ENCODE peak calls at places on chromosomes 11 and 22, in four cellular contexts. Z is OCI-LY7, G is prostate gland, H is spleen. I is an unnamed sample.
A peak's percentile ranks its signal among the peaks of the same experiment; 100 is the strongest.

GRCh38 chr11:87463486-87464102 is 425.9 kb downstream of the TMEM135 start:
- DNase-seq in Z (peak; percentile 71), G (no peak), H (no peak), I (no peak)

GRCh38 chr11:61730222-61730994 is 22.0 kb upstream of the MYRF start:
- DNase-seq in Z (no peak), G (no peak), H (no peak), I (no peak)

GRCh38 chr22:20750461-20751184 is 23.3 kb upstream of the SERPIND1 start:
- DNase-seq in Z (no peak), G (peak; percentile 72), H (no peak), I (no peak)

GRCh38 chr11:86014221-86014620 is 54.7 kb downstream of the PICALM start:
- DNase-seq in Z (no peak), G (no peak), H (no peak), I (no peak)

GRCh38 chr11:18132341-18132740 is at the start of gene MRGPRX3:
- DNase-seq in Z (no peak), G (no peak), H (no peak), I (no peak)

GRCh38 chr22:39212721-39213376 is 31.9 kb downstream of the PDGFB start:
- DNase-seq in Z (no peak), G (no peak), H (peak; percentile 44), I (no peak)

GRCh38 chr11:69472766-69473519 is 8.5 kb upstream of the LINC01488 start:
- DNase-seq in Z (no peak), G (no peak), H (peak; percentile 56), I (no peak)

GRCh38 chr11:86143429-86144030 is 74.6 kb upstream of the PICALM start:
- DNase-seq in Z (no peak), G (no peak), H (no peak), I (no peak)

GRCh38 chr11:5282652-5283051 is 12.9 kb upstream of the HBE1 start:
- DNase-seq in Z (no peak), G (no peak), H (no peak), I (no peak)

GRCh38 chr22:36977401-36977861 is 41.8 kb downstream of the TST start:
- DNase-seq in Z (peak; percentile 90), G (peak; percentile 17), H (peak; percentile 94), I (peak; percentile 53)

GRCh38 chr11:107218123-107219084 is 200.1 kb upstream of the GUCY1A2 start:
- DNase-seq in Z (no peak), G (no peak), H (no peak), I (no peak)

GRCh38 chr22:41902932-41903421 is 11.9 kb downstream of the SHISA8 start:
- DNase-seq in Z (no peak), G (peak; percentile 34), H (no peak), I (no peak)

GRCh38 chr11:134652586-134653255 is 240.7 kb upstream of the B3GAT1 start:
- DNase-seq in Z (no peak), G (no peak), H (no peak), I (no peak)

GRCh38 chr11:45031912-45032519 is 81.3 kb upstream of the TP53I11 start:
- DNase-seq in Z (peak; percentile 93), G (no peak), H (peak; percentile 84), I (no peak)

GRCh38 chr22:50600541-50600940 is at the start of gene MAPK8IP2:
- DNase-seq in Z (no peak), G (no peak), H (peak; percentile 70), I (no peak)

GRCh38 chr22:25021976-25022711 is 69.6 kb downstream of the KIAA1671 start:
- DNase-seq in Z (no peak), G (no peak), H (no peak), I (no peak)

GRCh38 chr11:64000026-64000739 is 13.9 kb downstream of the OTUB1 start:
- DNase-seq in Z (peak; percentile 71), G (peak; percentile 55), H (peak; percentile 94), I (peak; percentile 85)

GRCh38 chr22:39091136-39092081 is 5.6 kb upstream of the APOBEC3H start:
- DNase-seq in Z (no peak), G (no peak), H (peak; percentile 74), I (peak; percentile 24)

GRCh38 chr22:49925525-49926128 is 7.2 kb downstream of the CRELD2 start:
- DNase-seq in Z (peak; percentile 91), G (no peak), H (peak; percentile 90), I (peak; percentile 77)

GRCh38 chr11:23123766-23124165 is 263.5 kb upstream of the CCDC179 start:
- DNase-seq in Z (no peak), G (no peak), H (no peak), I (no peak)

GRCh38 chr11:73396251-73396930 is 20.2 kb downstream of the RELT start:
- DNase-seq in Z (no peak), G (no peak), H (no peak), I (no peak)

GRCh38 chr11:122697636-122698167 is 42.2 kb downstream of the UBASH3B start:
- DNase-seq in Z (peak; percentile 98), G (no peak), H (no peak), I (peak; percentile 91)

GRCh38 chr22:37240941-37241320 is 3.1 kb downstream of the RAC2 start:
- DNase-seq in Z (no peak), G (no peak), H (peak; percentile 80), I (no peak)

GRCh38 chr11:126596474-126596873 is 241.0 kb downstream of the ST3GAL4 start:
- DNase-seq in Z (no peak), G (no peak), H (no peak), I (no peak)

GRCh38 chr22:22554324-22555284 is 4.5 kb downstream of the PRAME start:
- DNase-seq in Z (no peak), G (no peak), H (no peak), I (no peak)

GRCh38 chr11:132519226-132519860 is 1013.0 kb downstream of the OPCML start:
- DNase-seq in Z (no peak), G (no peak), H (no peak), I (no peak)
- H3K27ac ChIP-seq in Z (no peak overlapping the region), G (no peak overlapping the region), H (no peak overlapping the region), I (no peak overlapping the region)

DNA sequence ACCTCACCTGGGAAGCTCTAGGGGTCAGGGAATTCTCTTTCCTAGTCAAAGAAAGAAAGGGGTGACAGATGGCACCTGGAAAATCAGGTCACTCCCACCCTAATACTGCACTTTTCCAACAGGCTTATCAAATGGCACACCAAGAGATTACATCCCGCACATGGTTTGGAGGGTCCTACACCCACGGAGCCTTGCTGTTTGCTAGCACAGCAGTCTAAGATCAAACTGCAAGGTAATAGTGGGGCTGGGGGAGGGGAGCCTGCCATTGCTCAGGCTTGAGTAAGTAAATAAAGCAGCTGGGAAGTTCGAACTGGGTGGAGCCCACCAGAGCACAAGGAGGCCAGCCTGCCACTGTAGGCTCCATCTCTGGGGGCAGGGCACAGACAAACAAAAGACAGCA is 2830.6 kb upstream of the OR11H1 start:
- DNase-seq in Z (no peak), G (no peak), H (no peak), I (no peak)
- H3K9me3 ChIP-seq in Z (peaks cover 15% of the 10 kb centered on the region), G (no peaks in the 10 kb centered on the region), H (peaks cover 3% of the 10 kb centered on the region), I (peaks cover 2% of the 10 kb centered on the region)

GRCh38 chr11:75174348-75174747 is 23.4 kb downstream of the SLCO2B1 start:
- DNase-seq in Z (no peak), G (no peak), H (no peak), I (no peak)
- H3K27ac ChIP-seq in Z (no peak overlapping the region), G (no peak overlapping the region), H (peak overlapping the region; percentile 70), I (no peak overlapping the region)

GRCh38 chr11:114612686-114613085 is 17.1 kb upstream of the NXPE4 start:
- DNase-seq in Z (no peak), G (peak; percentile 0), H (no peak), I (no peak)
- H3K9me3 ChIP-seq in Z (peaks cover 33% of the 10 kb centered on the region), G (no peaks in the 10 kb centered on the region), H (no peaks in the 10 kb centered on the region), I (no peaks in the 10 kb centered on the region)

GRCh38 chr11:48005878-48006277 is 25.5 kb downstream of the PTPRJ start:
- DNase-seq in Z (no peak), G (no peak), H (peak; percentile 81), I (no peak)

GRCh38 chr11:48004456-48004855 is 24.1 kb downstream of the PTPRJ start:
- DNase-seq in Z (peak; percentile 45), G (no peak), H (peak; percentile 74), I (no peak)

GRCh38 chr11:48005133-48005532 is 24.8 kb downstream of the PTPRJ start:
- DNase-seq in Z (no peak), G (no peak), H (peak; percentile 15), I (peak; percentile 46)

GRCh38 chr11:48002565-48002964 is 22.2 kb downstream of the PTPRJ start:
- DNase-seq in Z (peak; percentile 58), G (no peak), H (no peak), I (peak; percentile 61)

DNA sequence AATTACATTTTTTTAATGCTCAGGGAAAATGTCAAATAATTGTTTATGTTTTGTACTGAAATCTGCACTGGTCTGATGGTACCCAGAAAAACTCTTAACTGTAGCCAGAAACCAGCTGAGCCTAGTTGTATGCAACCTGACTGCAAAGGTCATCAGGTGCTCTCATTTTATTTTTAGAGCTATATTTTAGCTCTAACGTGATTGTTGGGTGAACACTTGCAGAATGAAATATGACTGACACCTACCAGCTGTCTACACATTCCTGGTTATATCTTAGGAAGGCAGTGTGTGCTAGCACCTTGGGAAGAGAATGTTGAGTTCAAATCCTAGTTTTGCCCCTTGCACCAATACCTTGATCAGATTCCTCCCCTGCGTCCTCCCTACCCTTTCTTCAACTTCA is 23.6 kb downstream of the PTPRJ start:
- DNase-seq in Z (peak; percentile 51), G (no peak), H (no peak), I (no peak)
- H3K27ac ChIP-seq in Z (peak overlapping the region; percentile 85), G (no peak overlapping the region), H (peak overlapping the region; percentile 89), I (peak overlapping the region; percentile 93)

DNA sequence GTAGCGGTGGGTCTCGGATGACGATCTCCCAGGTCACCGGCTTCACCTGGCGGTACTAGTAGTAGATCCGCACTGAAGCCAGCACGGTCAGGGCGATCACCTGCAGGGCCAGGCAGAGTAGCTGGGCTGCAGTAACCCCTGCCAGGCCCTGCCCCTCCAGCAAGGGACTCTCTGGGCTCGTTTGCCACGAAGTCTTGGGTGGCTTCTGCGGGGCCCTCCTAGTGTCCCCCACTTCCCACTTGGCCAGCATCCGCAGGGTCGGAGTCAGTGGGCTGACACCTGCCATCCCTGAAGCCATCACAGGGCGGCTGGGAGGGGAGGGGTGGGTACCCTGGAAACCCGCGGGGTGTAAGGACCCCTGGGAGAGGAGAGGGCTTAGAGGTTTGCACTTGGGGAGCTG is 214.0 kb downstream of the OR4C45 start:
- DNase-seq in Z (no peak), G (no peak), H (no peak), I (no peak)
- H3K9me3 ChIP-seq in Z (no peaks in the 10 kb centered on the region), G (no peaks in the 10 kb centered on the region), H (peaks cover 3% of the 10 kb centered on the region), I (peaks cover 15% of the 10 kb centered on the region)